ENCODE peak calls at places on chromosomes 6 and 20, in four cellular contexts. N is cardiac muscle cell, C is fibroblast of mammary gland, X is fibroblast of the aortic adventitia. R is an unnamed sample.

GRCh38 chr6:24743265-24743943 is 24.4 kb upstream of the C6orf62 start:
- DNase-seq in N (peak; percentile 96), C (peak; percentile 99), X (peak; percentile 98), R (peak; percentile 95)

GRCh38 chr6:162385980-162386379 is 341.6 kb downstream of the PRKN start:
- DNase-seq in N (peak; percentile 2), C (peak; percentile 70), X (no peak), R (peak; percentile 4)

GRCh38 chr20:8231038-8231437 is 99.0 kb downstream of the PLCB1 start:
- DNase-seq in N (no peak), C (no peak), X (no peak), R (no peak)

GRCh38 chr6:3288711-3289663 is 30.2 kb downstream of the PSMG4 start:
- DNase-seq in N (no peak), C (no peak), X (no peak), R (no peak)

GRCh38 chr6:139970591-139970991 is 596.1 kb upstream of the CITED2 start:
- DNase-seq in N (peak; percentile 42), C (no peak), X (peak; percentile 50), R (peak; percentile 68)

GRCh38 chr6:21767891-21768659 is 174.5 kb downstream of the SOX4 start:
- DNase-seq in N (peak; percentile 55), C (peak; percentile 77), X (peak; percentile 67), R (peak; percentile 76)

GRCh38 chr6:125307150-125307838 is 5.5 kb upstream of the HDDC2 start:
- DNase-seq in N (peak; percentile 16), C (peak; percentile 12), X (peak; percentile 37), R (no peak)

GRCh38 chr6:157746897-157747296 is 76.1 kb upstream of the SNX9 start:
- DNase-seq in N (no peak), C (no peak), X (no peak), R (no peak)

GRCh38 chr6:163249651-163250101 is 164.8 kb upstream of the QKI start:
- DNase-seq in N (no peak), C (no peak), X (no peak), R (no peak)

GRCh38 chr6:146871613-146872465 is 273.1 kb downstream of the ADGB start:
- DNase-seq in N (no peak), C (peak; percentile 89), X (no peak), R (peak; percentile 71)

GRCh38 chr6:24382220-24382540 is 20.6 kb upstream of the MRS2 start:
- DNase-seq in N (no peak), C (no peak), X (no peak), R (no peak)

GRCh38 chr6:132246632-132247270 is 154.5 kb downstream of the MOXD1 start:
- DNase-seq in N (no peak), C (no peak), X (no peak), R (no peak)

GRCh38 chr6:42511803-42512422 is 51.9 kb upstream of the UBR2 start:
- DNase-seq in N (peak; percentile 46), C (peak; percentile 82), X (peak; percentile 63), R (peak; percentile 38)

GRCh38 chr6:30884521-30885480 is 482 bp downstream of the DDR1 start:
- DNase-seq in N (peak; percentile 81), C (no peak), X (no peak), R (no peak)

GRCh38 chr20:39083781-39084180 is 121.6 kb downstream of the DHX35 start:
- DNase-seq in N (no peak), C (no peak), X (no peak), R (no peak)

GRCh38 chr20:34343458-34344255 is 19.4 kb upstream of the ITCH start:
- DNase-seq in N (no peak), C (no peak), X (no peak), R (no peak)

GRCh38 chr20:34337544-34337943 is 25.5 kb upstream of the ITCH start:
- DNase-seq in N (no peak), C (no peak), X (no peak), R (no peak)

GRCh38 chr20:34334654-34335407 is 28.2 kb upstream of the ITCH start:
- DNase-seq in N (no peak), C (no peak), X (no peak), R (no peak)

GRCh38 chr20:34333786-34334185 is 29.3 kb upstream of the ITCH start:
- DNase-seq in N (no peak), C (no peak), X (no peak), R (no peak)

GRCh38 chr20:34337982-34338756 is 24.9 kb upstream of the ITCH start:
- DNase-seq in N (no peak), C (no peak), X (no peak), R (no peak)
- H3K4me3 ChIP-seq in N (no peak overlapping the region), C (no peak overlapping the region), X (no peak overlapping the region), R (no peak overlapping the region)

DNA sequence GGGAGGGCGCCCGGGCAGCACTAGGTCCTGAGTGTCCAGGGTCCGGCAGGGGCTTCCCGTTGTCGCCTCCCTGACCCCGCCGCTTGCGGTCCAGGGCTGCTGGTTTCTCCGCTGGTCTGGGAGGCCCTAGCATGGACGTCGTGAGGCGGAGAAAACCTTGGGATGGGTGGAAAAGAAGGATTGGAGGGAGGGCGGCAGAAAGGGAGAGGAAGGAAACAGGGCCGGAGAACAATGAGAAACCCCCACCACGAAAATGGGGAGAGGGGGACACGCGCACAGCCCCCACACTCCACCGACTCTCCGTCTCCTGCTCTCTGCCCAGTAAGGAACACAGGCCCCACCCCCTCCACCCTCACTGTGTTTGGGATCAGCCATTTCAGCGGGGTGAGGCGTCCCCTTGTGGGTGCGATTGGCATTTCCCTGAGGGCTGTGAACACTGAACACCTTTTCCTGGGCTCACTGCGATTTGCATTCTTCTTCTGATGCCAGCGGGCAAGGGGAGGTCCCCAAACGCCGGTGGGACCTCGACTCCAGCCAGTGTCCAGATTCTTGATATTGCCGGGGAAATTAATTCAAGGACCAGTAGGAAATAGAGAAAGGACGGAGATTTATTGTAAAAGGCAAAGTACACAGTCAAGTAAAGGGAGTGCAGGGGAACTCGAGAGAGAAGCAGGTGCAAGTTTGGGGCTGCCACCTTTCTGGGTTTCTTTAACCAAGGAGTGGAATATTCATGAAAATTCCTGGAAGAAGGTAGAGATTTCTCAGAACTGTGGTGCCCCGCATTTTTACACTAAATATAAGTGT is 3.3 kb upstream of the RAET1G start:
- DNase-seq in N (peak; percentile 79), C (peak; percentile 74), X (peak; percentile 78), R (peak; percentile 68)
- H3K4me3 ChIP-seq in N (peak overlapping the region; percentile 23), C (peak overlapping the region; percentile 58), X (peak overlapping the region; percentile 53), R (peak overlapping the region; percentile 60)

GRCh38 chr6:17687136-17687535 is 19.6 kb downstream of the NUP153 start:
- DNase-seq in N (no peak), C (no peak), X (no peak), R (no peak)
- H3K4me3 ChIP-seq in N (no peak overlapping the region), C (no peak overlapping the region), X (no peak overlapping the region), R (no peak overlapping the region)

GRCh38 chr6:35018184-35018523 is 123.0 kb downstream of the TCP11 start:
- DNase-seq in N (no peak), C (no peak), X (no peak), R (no peak)
- H3K4me3 ChIP-seq in N (no peak overlapping the region), C (no peak overlapping the region), X (no peak overlapping the region), R (no peak overlapping the region)

DNA sequence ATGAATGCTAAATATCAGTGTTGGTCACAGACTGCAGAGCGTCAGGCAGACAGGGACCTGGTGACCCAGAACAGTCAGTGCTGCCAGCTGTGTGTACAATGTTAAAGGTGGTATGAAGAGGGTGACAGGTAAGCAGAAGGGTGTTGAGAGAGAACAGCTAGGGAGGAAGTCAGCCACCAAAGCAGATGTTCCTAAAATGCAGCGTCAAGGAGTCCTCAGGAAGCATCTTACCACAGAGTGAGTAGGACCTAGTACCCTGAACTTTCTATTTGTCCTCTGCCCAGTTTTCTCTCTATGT is 14.2 kb downstream of the STMND1 start:
- DNase-seq in N (no peak), C (no peak), X (no peak), R (no peak)
- H3K4me3 ChIP-seq in N (no peak overlapping the region), C (no peak overlapping the region), X (no peak overlapping the region), R (no peak overlapping the region)

GRCh38 chr6:35508542-35508941 is 4.2 kb downstream of the TULP1 start:
- DNase-seq in N (no peak), C (no peak), X (no peak), R (no peak)

GRCh38 chr6:35505985-35506384 is 6.7 kb downstream of the TULP1 start:
- DNase-seq in N (no peak), C (no peak), X (no peak), R (no peak)

GRCh38 chr6:35506536-35506935 is 6.2 kb downstream of the TULP1 start:
- DNase-seq in N (no peak), C (no peak), X (no peak), R (no peak)

GRCh38 chr6:35507221-35507620 is 5.5 kb downstream of the TULP1 start:
- DNase-seq in N (no peak), C (no peak), X (no peak), R (no peak)

DNA sequence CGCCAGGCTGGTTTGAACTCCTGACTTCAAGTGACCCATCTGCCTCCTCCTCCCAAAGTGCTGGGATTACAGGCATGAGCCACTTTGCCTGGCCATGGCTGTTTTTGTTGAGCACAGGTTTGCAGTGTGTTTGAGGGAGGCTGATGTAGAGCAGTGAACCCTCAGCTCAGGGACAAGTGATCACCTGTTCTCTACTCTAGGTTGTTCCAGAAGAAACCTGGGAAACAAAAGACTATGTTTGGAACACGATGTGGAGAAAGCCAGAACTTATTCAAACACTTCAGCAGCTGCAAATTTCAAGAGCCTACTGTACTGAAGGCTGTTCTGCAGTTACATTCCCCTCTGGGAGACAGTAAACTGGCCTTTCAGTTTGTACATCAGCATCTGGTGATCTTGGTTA is 4.7 kb downstream of the TULP1 start:
- DNase-seq in N (no peak), C (no peak), X (no peak), R (no peak)
- H3K4me3 ChIP-seq in N (no peak overlapping the region), C (no peak overlapping the region), X (no peak overlapping the region), R (no peak overlapping the region)

DNA sequence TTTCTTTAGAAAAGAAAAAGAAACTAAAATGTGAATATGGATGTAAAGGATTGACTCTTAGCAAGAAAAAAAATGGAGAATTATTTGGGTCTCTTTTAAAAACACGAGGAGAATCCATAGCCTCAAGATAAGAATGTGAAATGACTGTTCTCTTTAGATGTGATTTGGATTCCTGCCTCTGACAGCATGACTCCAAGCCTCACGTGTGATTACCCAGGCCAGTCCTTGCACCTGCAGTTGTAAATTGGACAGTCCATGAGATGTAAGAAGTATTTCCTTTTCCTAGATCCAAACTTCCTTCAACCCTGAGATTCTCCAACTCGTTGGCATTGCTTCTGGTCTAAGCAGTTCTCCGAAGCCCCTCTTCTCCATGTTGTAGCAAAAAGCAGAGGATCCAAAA is 31.9 kb downstream of the SLC2A12 start:
- DNase-seq in N (no peak), C (no peak), X (no peak), R (no peak)
- H3K4me3 ChIP-seq in N (no peak overlapping the region), C (no peak overlapping the region), X (no peak overlapping the region), R (no peak overlapping the region)

DNA sequence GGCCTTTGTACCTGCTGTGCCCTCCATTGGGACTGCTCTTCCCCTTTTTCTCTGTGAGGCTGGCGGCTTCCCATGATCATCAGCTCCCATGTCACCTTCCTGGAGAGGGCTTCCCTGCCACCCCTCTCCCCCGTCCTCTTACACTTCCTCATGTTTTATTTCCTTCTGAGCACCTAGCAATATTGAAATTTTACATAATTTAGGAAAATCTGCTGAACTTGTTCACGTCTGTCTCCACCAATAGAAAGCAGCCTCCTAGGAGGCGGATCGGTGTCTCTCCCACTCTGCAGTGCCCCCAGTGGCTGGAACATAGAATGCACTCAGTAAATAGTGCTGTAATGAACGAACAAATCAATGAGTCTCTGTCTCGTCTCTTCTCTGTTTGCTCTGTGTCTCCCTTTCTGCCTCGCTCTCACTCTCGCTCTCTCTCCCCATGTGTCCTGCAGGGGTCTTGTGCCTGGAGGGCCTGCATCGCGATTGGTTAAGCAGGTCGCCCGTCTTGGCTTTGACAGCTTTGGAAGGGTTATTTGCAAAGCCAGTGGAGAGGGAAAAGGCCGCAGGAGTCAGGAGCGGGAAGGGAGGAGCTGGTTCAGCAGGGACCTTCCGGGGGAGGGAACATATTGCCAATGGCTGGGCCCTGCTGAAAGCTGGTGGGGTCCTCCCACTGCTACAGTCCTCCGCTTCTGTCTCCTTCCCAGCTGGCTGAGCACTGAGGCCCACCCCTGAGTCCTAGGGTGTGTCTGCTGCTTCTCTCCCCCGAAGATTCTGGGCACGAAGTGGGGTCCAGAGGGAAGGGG is 12.1 kb upstream of the OCSTAMP start:
- DNase-seq in N (peak; percentile 83), C (peak; percentile 65), X (peak; percentile 63), R (peak; percentile 57)
- H3K4me3 ChIP-seq in N (no peak overlapping the region), C (peak overlapping the region; percentile 41), X (peak overlapping the region; percentile 44), R (peak overlapping the region; percentile 49)

R was measured in AG10803.